ENCODE peak calls at places on chromosomes 5 and 9, in five cellular contexts. Q is spleen, E is breast epithelium, W is transverse colon, A is K562. T is an unnamed sample. For H3K36me3, the result is how much of the 10 kb centered on the place peaks cover.

GRCh38 chr5:176816791-176817272 is 6.5 kb downstream of the UNC5A start:
- DNase-seq in Q (no peak), A (no peak), E (no peak), W (no peak), T (no peak)

GRCh38 chr5:72837524-72838096 is 21.1 kb downstream of the TNPO1 start:
- DNase-seq in Q (no peak), W (no peak), A (no peak), E (no peak), T (no peak)

GRCh38 chr5:145835839-145836222 is 689 bp upstream of the PRELID2 start:
- DNase-seq in A (no peak), Q (no peak), W (peak), E (no peak), T (no peak)

GRCh38 chr5:821504-821903 is 29.3 kb downstream of the ZDHHC11 start:
- DNase-seq in Q (no peak), A (no peak), E (no peak), W (no peak), T (no peak)

GRCh38 chr9:70061776-70062175 is 18.1 kb downstream of the MAMDC2 start:
- DNase-seq in A (no peak), W (no peak), E (no peak), Q (no peak), T (no peak)

GRCh38 chr5:73121109-73121443 is 701 bp downstream of the TMEM171 start:
- DNase-seq in Q (no peak), W (no peak), A (no peak), E (no peak), T (no peak)

GRCh38 chr5:93890657-93891056 is 149.3 kb upstream of the POU5F2 start:
- DNase-seq in E (no peak), Q (no peak), W (no peak), A (no peak), T (no peak)

GRCh38 chr9:122402403-122403268 is 31.8 kb downstream of the PTGS1 start:
- DNase-seq in A (peak), E (no peak), W (no peak), Q (no peak), T (no peak)

GRCh38 chr9:93594041-93594756 is 17.8 kb downstream of the PHF2 start:
- DNase-seq in W (peak), Q (peak), A (peak), E (no peak), T (peak)

GRCh38 chr5:90571147-90571773 is 12.7 kb downstream of the ADGRV1 start:
- DNase-seq in E (no peak), A (no peak), W (no peak), Q (no peak), T (no peak)

GRCh38 chr9:129109504-129109903 is 1.1 kb downstream of the CRAT start:
- DNase-seq in W (peak), Q (no peak), A (peak), E (no peak), T (no peak)

GRCh38 chr9:5110867-5111681 is 74.4 kb downstream of the INSL6 start:
- DNase-seq in W (no peak), A (no peak), E (no peak), Q (peak), T (peak)

GRCh38 chr9:76419782-76420380 is 25.7 kb upstream of the RFK start:
- DNase-seq in Q (no peak), W (no peak), A (peak), E (no peak), T (no peak)

GRCh38 chr5:116176124-116176523 is 91.3 kb downstream of the COMMD10 start:
- DNase-seq in W (no peak), E (no peak), A (no peak), Q (no peak), T (no peak)

GRCh38 chr5:142506046-142506445 is 179.8 kb downstream of the FGF1 start:
- DNase-seq in A (no peak), Q (no peak), W (no peak), E (no peak), T (no peak)

GRCh38 chr5:134130239-134130945 is 15.9 kb downstream of the TCF7 start:
- DNase-seq in E (no peak), Q (peak), W (no peak), A (no peak), T (no peak)

GRCh38 chr5:104412649-104413240 is 850.2 kb upstream of the NUDT12 start:
- DNase-seq in W (no peak), Q (no peak), A (no peak), E (no peak), T (no peak)

GRCh38 chr9:137255448-137256114 is 454 bp downstream of the NELFB start:
- DNase-seq in Q (no peak), A (no peak), E (no peak), W (peak), T (peak)

GRCh38 chr5:32612134-32612888 is 27.0 kb downstream of the SUB1 start:
- DNase-seq in Q (no peak), W (peak), E (no peak), A (no peak), T (peak)

GRCh38 chr9:90124961-90125360 is 517.7 kb downstream of the DIRAS2 start:
- DNase-seq in W (no peak), A (no peak), E (no peak), Q (no peak), T (no peak)

GRCh38 chr9:113673726-113674125 is 202.4 kb upstream of the ZNF618 start:
- DNase-seq in W (no peak), Q (no peak), A (no peak), E (no peak), T (no peak)

GRCh38 chr9:97419315-97419867 is 7.5 kb downstream of the TDRD7 start:
- DNase-seq in E (no peak), Q (no peak), A (no peak), W (no peak), T (no peak)

GRCh38 chr9:70573308-70573707 is 158.9 kb upstream of the KLF9 start:
- DNase-seq in W (no peak), A (no peak), E (no peak), Q (no peak), T (no peak)

GRCh38 chr5:81755320-81755719 is 4.4 kb upstream of the SSBP2 start:
- DNase-seq in E (no peak), Q (no peak), A (no peak), W (peak), T (no peak)

GRCh38 chr9:127181595-127182190 is 59.3 kb upstream of the ANGPTL2 start:
- DNase-seq in W (peak), A (no peak), E (peak), Q (peak), T (peak)

GRCh38 chr5:54704825-54705224 is 187.3 kb downstream of the SNX18 start:
- DNase-seq in A (no peak), Q (no peak), E (no peak), W (no peak), T (no peak)

GRCh38 chr5:9376363-9377117 is 169.3 kb downstream of the SEMA5A start:
- DNase-seq in A (no peak), W (no peak), Q (no peak), E (no peak), T (no peak)

GRCh38 chr5:55868846-55869245 is 17.7 kb downstream of the IL31RA start:
- DNase-seq in Q (no peak), W (no peak), E (no peak), A (peak), T (no peak)

GRCh38 chr5:113047733-113048652 is 71.4 kb downstream of the DCP2 start:
- DNase-seq in A (peak), Q (no peak), W (no peak), E (no peak), T (no peak)

GRCh38 chr5:139676406-139676805 is 28.3 kb downstream of the CXXC5 start:
- DNase-seq in Q (no peak), E (no peak), W (no peak), A (no peak), T (no peak)

GRCh38 chr5:74640450-74641013 is at the start of gene ENC1:
- DNase-seq in A (peak), E (peak), Q (peak), W (peak), T (peak)
- TF ChIP-seq POLR2AphosphoS5 in A (no peak), E (peak), Q (peak), W (peak), T (no peak)

DNA sequence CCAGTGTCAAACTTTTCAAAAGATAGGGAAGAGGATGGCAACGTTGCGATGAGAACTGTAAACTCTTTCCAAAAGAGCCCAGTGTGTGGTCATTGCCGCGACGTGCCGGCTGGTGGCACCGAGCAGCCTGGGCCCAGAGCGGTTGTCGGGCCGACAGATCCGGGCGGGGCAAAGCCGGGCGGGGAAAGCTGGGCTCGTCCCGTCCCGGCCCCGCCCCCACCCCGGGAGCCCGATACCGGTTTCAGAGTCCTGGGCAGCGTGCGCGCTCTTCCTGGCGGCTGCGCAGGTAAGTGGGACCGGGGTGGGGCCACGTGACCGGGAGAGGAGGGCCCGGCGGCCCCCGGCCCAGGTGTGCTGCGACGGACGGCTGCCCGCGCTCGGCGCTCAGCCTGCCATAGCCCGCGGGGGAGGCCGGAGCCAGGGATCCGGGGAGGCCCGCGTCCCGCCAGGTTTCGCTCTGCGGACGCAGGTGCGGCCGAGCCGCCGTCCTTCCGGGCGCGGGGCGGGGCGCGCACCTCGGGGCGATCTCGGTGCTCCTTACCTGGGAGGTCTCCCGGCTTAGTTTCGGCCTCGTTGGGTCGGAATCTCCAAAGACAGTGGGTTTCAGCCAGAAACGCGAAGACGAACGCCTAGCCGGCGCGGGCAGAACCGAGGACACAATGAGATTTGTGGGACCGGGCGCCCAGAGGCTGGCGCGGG is at the start of gene MARVELD2:
- DNase-seq in E (peak), Q (peak), A (no peak), W (peak), T (peak)
- H3K4me3 ChIP-seq in E (peak), Q (peak), A (no peak), W (peak), T (peak)

GRCh38 chr5:171261904-171262303 is 47.1 kb upstream of the TLX3 start:
- DNase-seq in A (no peak), W (no peak), Q (no peak), E (no peak), T (no peak)

GRCh38 chr5:171261361-171261760 is 47.7 kb upstream of the TLX3 start:
- DNase-seq in Q (no peak), A (no peak), W (no peak), E (no peak), T (no peak)

GRCh38 chr5:171264842-171265241 is 44.2 kb upstream of the TLX3 start:
- DNase-seq in A (no peak), E (no peak), Q (no peak), W (no peak), T (no peak)

DNA sequence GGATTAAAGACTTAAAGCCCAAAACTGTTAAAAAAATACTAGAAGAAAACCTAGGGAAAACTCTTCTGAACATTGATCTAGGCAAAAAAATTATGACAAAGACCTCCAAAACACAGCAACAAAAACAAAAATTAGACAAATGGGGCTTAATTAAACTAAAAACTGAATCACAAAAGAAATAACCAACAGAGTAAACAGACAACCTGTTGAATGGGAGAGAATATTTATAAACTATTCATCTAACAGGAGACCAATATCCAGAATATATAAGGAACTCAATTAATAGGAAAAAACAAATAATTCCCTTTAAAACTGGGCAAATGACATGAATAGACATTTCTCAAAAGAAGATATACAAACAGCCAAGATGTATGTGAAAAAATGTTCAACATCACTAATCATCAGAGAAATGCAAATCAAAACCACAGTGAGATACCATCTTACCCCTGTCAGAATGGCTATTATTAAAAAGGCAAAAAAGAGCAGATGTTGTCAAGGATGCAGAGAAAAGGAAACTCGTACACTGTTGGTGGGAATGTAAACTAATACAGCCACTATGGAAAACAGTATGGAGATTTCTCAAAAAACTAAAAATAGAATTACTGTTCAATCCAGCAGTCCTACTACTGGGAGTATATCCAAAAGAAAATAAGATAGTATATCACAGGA is 50.2 kb upstream of the TLX3 start:
- DNase-seq in E (no peak), A (no peak), Q (no peak), W (no peak), T (no peak)
- H3K36me3 ChIP-seq in E (under half), A (under half), Q (under half), W (under half), T (under half)

DNA sequence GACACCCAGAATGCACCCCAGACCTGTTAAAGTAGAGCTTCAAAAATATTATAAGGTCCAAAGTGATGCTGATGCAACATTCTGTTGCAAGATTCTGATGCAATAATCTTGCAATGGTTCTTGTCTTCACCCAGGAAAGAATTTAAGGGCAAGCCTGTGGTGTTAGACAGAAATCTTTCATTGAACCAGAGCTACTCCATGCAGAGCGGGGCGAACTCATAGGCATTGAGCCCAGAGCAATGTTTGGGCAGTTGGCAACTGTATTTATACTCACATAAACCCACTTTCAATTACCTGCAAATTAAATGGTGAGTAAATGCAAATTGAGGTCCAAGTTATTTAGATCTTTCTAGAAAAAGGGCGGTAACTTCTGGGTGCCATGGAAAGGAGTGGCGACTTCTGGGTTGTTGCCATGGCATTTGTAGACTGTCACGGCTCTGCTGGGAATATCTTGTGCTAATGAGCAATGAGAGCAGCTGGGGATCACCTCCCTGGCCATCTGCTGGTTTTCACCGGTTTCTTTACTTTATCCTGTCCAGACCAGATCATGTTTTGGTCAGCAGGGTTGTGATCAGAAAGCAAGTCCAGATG is 163.4 kb downstream of the ICE1 start:
- DNase-seq in W (no peak), Q (no peak), A (no peak), E (no peak), T (no peak)
- TF ChIP-seq POLR2AphosphoS5 in W (no peak), Q (no peak), A (no peak), E (no peak), T (no peak)

T was measured in upper lobe of left lung.